ENCODE peak calls at places on chromosomes 1 and 21, in eight cellular contexts. B, G, V, Y, O, M, P and J are unnamed samples. For H3K4me1, the result is how much of the 10 kb centered on the place peaks cover.

GRCh38 chr1:18949689-18950414 is 6.6 kb downstream of the IFFO2 start:
- DNase-seq in Y (no peak), P (no peak), B (no peak), M (peak), V (peak), G (no peak), O (peak), J (no peak)

GRCh38 chr21:29942033-29942432 is 2.2 kb upstream of the GRIK1 start:
- DNase-seq in G (no peak), M (no peak), Y (no peak), B (no peak), O (no peak), P (no peak), V (no peak), J (no peak)

GRCh38 chr21:34771512-34772028 is 102.8 kb downstream of the CLIC6 start:
- DNase-seq in M (no peak), O (no peak), P (no peak), B (no peak), G (no peak), V (no peak), Y (no peak), J (no peak)

GRCh38 chr1:71783096-71783495 is 499.2 kb downstream of the NEGR1 start:
- DNase-seq in M (no peak), Y (no peak), P (no peak), V (no peak), G (no peak), B (no peak), O (no peak), J (no peak)

GRCh38 chr1:204316164-204316563 is 43.6 kb downstream of the PLEKHA6 start:
- DNase-seq in O (no peak), B (no peak), P (no peak), G (no peak), V (no peak), Y (no peak), M (no peak), J (no peak)

GRCh38 chr1:3156936-3157335 is 87.9 kb downstream of the PRDM16 start:
- DNase-seq in B (no peak), V (no peak), G (no peak), O (no peak), P (no peak), M (no peak), Y (no peak), J (no peak)

GRCh38 chr1:225890346-225891228 is 1.6 kb upstream of the LEFTY1 start:
- DNase-seq in P (peak), G (no peak), M (no peak), V (no peak), B (no peak), O (peak), Y (no peak), J (no peak)

GRCh38 chr1:42952353-42953001 is 6.2 kb downstream of the SLC2A1 start:
- DNase-seq in V (no peak), G (no peak), O (no peak), Y (no peak), M (no peak), P (peak), B (peak), J (no peak)

GRCh38 chr1:18066576-18066975 is 41.0 kb upstream of the IGSF21 start:
- DNase-seq in Y (no peak), B (no peak), M (no peak), O (no peak), P (no peak), V (no peak), G (no peak), J (no peak)

GRCh38 chr1:117605164-117605810 is 561 bp upstream of the TENT5C start:
- DNase-seq in V (peak), M (peak), B (no peak), P (no peak), G (no peak), O (no peak), Y (no peak), J (peak)

GRCh38 chr1:109931189-109931672 is 20.6 kb downstream of the CSF1 start:
- DNase-seq in V (peak), Y (peak), G (peak), O (peak), M (peak), B (no peak), P (peak), J (peak)

GRCh38 chr1:228007801-228008341 is 1.1 kb downstream of the WNT3A start:
- DNase-seq in G (no peak), P (no peak), B (no peak), M (no peak), V (no peak), Y (no peak), O (peak), J (peak)

GRCh38 chr1:48644190-48644930 is 132.3 kb downstream of the BEND5 start:
- DNase-seq in B (no peak), M (peak), P (no peak), O (no peak), G (no peak), Y (no peak), V (no peak), J (no peak)

GRCh38 chr1:205354259-205354904 is 2.3 kb downstream of the KLHDC8A start:
- DNase-seq in Y (no peak), P (peak), O (no peak), G (no peak), B (peak), M (peak), V (peak), J (peak)

GRCh38 chr1:228417471-228418203 is 976 bp upstream of the TRIM17 start:
- DNase-seq in M (no peak), V (no peak), B (no peak), O (no peak), G (peak), P (no peak), Y (no peak), J (no peak)

GRCh38 chr1:181479137-181479745 is 4.1 kb upstream of the CACNA1E start:
- DNase-seq in O (peak), Y (no peak), M (peak), B (peak), P (peak), V (peak), G (no peak), J (peak)

GRCh38 chr1:100881687-100882086 is 13.0 kb downstream of the EXTL2 start:
- DNase-seq in P (no peak), G (no peak), B (no peak), M (no peak), Y (no peak), O (no peak), V (no peak), J (no peak)

GRCh38 chr1:12491691-12492090 is 126.3 kb downstream of the DHRS3 start:
- DNase-seq in M (no peak), P (no peak), Y (no peak), G (no peak), V (no peak), B (no peak), O (no peak), J (no peak)

GRCh38 chr1:153365696-153366095 is 8.0 kb downstream of the S100A9 start:
- DNase-seq in M (no peak), P (no peak), B (no peak), V (no peak), Y (no peak), G (no peak), O (no peak), J (no peak)

GRCh38 chr1:36217667-36218066 is 6.6 kb upstream of the THRAP3 start:
- DNase-seq in M (no peak), Y (no peak), V (peak), B (no peak), O (no peak), G (no peak), P (no peak), J (no peak)

GRCh38 chr21:37341254-37341960 is 25.2 kb upstream of the DYRK1A start:
- DNase-seq in G (no peak), O (no peak), V (no peak), M (peak), Y (no peak), P (no peak), B (no peak), J (no peak)

GRCh38 chr1:244395965-244396364 is 55.7 kb downstream of the ADSS2 start:
- DNase-seq in M (no peak), B (no peak), G (no peak), Y (no peak), V (no peak), O (no peak), P (no peak), J (no peak)

GRCh38 chr1:225897595-225898514 is 8.9 kb upstream of the LEFTY1 start:
- DNase-seq in B (peak), G (no peak), Y (no peak), V (no peak), O (peak), P (peak), M (no peak), J (no peak)

GRCh38 chr1:198850196-198850595 is 211.4 kb downstream of the PTPRC start:
- DNase-seq in V (no peak), O (no peak), P (no peak), M (no peak), G (no peak), B (no peak), Y (no peak), J (no peak)

GRCh38 chr1:26692211-26692792 is 3.5 kb upstream of the ARID1A start:
- DNase-seq in Y (peak), P (peak), O (peak), M (peak), V (peak), B (peak), G (peak), J (peak)

GRCh38 chr1:114206392-114206791 is 52.7 kb upstream of the SYT6 start:
- DNase-seq in P (no peak), V (no peak), G (no peak), B (no peak), M (no peak), O (no peak), Y (no peak), J (no peak)
- TF ChIP-seq CTCF in P (no peak), V (no peak), G (no peak), B (no peak), M (no peak), O (no peak), Y (no peak), J (no peak)

GRCh38 chr1:169951108-169951507 is 57.4 kb upstream of the SCYL3 start:
- DNase-seq in P (no peak), B (no peak), V (no peak), G (no peak), Y (no peak), O (no peak), M (no peak), J (no peak)
- H3K4me1 ChIP-seq in P (under half), B (under half), V (under half), G (under half), Y (under half), O (under half), M (under half), J (under half)

GRCh38 chr1:8352886-8353285 is 35.0 kb downstream of the SLC45A1 start:
- DNase-seq in Y (no peak), M (no peak), B (no peak), P (no peak), G (no peak), V (no peak), O (no peak), J (no peak)
- H3K4me3 ChIP-seq in Y (no peak), M (no peak), B (no peak), P (no peak), G (no peak), V (no peak), O (no peak), J (no peak)

DNA sequence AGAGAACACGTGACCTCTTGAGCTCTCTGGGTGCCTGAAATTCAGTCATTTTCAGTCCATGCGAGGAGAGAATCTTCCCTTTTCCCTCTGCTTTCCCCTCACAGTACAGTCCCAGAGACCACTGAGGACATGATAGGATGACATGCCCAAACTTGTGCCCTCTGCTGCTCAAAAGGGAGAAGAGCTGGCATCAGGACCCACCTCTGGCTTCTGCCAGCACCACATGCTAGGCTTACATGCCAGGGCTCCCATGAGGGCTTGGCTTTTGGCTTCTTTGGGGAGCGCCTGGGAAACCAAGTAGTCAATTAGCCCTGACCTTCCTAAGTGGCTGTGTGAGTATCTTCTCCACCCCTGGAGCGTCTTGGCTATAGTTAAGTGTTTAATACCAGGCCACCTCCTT is 13.8 kb upstream of the KCNQ4 start:
- DNase-seq in O (no peak), B (peak), M (no peak), P (no peak), V (no peak), Y (no peak), G (no peak), J (no peak)
- TF ChIP-seq CTCF in O (peak), B (peak), M (no peak), P (no peak), V (no peak), Y (peak), G (no peak), J (no peak)

GRCh38 chr1:66281808-66282207 is 252.1 kb upstream of the SGIP1 start:
- DNase-seq in V (no peak), P (no peak), B (no peak), M (no peak), O (no peak), Y (no peak), G (no peak), J (no peak)
- H3K4me1 ChIP-seq in V (under half), P (under half), B (half or more), M (under half), O (under half), Y (under half), G (under half), J (under half)

DNA sequence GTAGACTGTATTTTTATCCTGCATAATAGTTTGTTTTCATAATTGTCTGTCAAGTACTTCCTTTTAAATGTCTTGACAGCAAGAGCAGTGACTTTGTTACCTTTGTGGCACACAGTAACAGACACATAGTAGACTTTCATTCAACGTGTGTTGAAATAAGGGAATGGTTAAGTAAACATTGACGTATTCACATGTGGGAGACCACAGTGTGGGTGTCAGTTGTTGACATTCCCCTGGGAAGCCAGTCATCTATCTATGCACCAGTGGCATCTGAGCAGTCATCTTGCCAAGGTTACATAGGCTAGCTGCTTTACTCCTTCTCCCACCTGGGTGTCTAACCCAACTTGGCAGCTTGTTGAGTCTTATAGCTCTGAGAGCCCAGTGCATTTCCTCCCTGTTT is 1.4 kb upstream of the NUP133 start:
- DNase-seq in M (no peak), G (no peak), B (no peak), Y (no peak), P (no peak), O (no peak), V (no peak), J (no peak)
- H3K4me3 ChIP-seq in M (no peak), G (no peak), B (no peak), Y (no peak), P (no peak), O (no peak), V (no peak), J (no peak)

DNA sequence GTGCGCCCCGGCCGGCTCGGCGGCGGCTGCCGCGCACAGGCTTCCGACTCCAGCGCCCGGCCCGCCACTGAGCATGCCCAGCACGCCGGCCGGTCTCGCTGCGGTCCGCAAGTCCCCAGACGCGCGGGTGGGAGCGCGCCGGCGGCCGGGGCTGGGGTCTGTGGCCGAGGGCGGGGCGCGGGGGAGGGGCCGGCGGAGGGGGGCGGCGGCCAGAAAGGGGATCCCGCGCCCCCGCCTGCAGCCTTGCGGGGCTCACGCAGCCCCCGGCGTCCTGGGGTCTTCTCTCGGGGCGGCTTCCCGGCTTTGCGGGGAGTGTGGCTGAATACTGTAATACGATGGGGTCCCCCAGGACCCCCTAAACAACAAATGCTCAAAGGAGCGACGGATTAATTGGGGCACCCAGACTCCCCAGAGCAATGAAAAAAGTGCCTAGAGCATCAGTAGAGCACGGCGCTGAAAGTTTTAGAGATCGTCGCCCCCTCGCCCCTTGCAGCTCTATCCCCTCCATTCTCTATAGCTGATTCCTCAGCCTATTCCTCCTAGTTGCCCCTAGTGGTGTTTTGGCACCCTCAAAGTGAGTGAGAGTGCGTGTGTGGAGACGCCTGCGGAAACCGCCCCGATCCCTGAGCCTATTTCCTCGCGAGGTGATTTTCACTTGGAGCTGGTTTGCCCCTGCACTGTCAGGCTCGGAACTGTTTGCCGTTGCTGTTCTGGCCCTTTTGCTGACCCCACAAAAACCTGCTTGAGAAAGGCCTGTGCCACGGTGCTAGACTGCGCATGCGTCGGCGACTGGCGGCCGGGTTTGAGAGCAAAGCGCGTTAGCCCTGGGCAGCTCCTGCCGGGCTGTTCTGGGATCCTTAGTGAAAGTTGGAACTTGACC is at the start of gene VAV3:
- DNase-seq in M (peak), Y (peak), V (peak), B (peak), P (peak), G (peak), O (peak), J (peak)
- TF ChIP-seq CTCF in M (peak), Y (peak), V (no peak), B (peak), P (no peak), G (no peak), O (no peak), J (no peak)